ENCODE peak calls at places on chromosome 14, in four cellular contexts. J is A549, G is HepG2, O is H1. U is an unnamed sample.

GRCh38 chr14:22791302-22791701 is 23.9 kb downstream of the SLC7A7 start:
- DNase-seq in J (no peak), G (no peak), O (no peak), U (peak)

GRCh38 chr14:94005324-94005723 is 8.2 kb downstream of the CCDC197 start:
- DNase-seq in J (no peak), G (no peak), O (no peak), U (no peak)

GRCh38 chr14:75531660-75532317 is 9.5 kb downstream of the BATF start:
- DNase-seq in J (peak), G (no peak), O (no peak), U (no peak)

GRCh38 chr14:68815288-68816182 is 22.7 kb upstream of the ZFP36L1 start:
- DNase-seq in J (no peak), G (no peak), O (no peak), U (no peak)

GRCh38 chr14:60723218-60724079 is 702 bp downstream of the SIX4 start:
- DNase-seq in J (peak), G (no peak), O (peak), U (peak)

GRCh38 chr14:88562831-88563686 is at the start of gene ZC3H14:
- DNase-seq in J (peak), G (peak), O (peak), U (peak)

GRCh38 chr14:61547186-61548121 is 147.9 kb upstream of the HIF1A start:
- DNase-seq in J (peak), G (no peak), O (no peak), U (peak)

GRCh38 chr14:83632375-83632774 is 1897.6 kb upstream of the FLRT2 start:
- DNase-seq in J (no peak), G (no peak), O (no peak), U (no peak)

GRCh38 chr14:68513838-68514610 is 278.8 kb downstream of the ZFP36L1 start:
- DNase-seq in J (no peak), G (no peak), O (peak), U (no peak)

GRCh38 chr14:96256420-96256819 is 410 bp downstream of the BDKRB1 start:
- DNase-seq in J (no peak), G (no peak), O (no peak), U (peak)

GRCh38 chr14:92203116-92203515 is 81.3 kb downstream of the CPSF2 start:
- DNase-seq in J (no peak), G (no peak), O (no peak), U (no peak)

GRCh38 chr14:77498120-77498979 is at the start of gene ISM2:
- DNase-seq in J (peak), G (peak), O (peak), U (peak)

GRCh38 chr14:50932159-50932558 is 12.1 kb downstream of the PYGL start:
- DNase-seq in J (no peak), G (no peak), O (no peak), U (no peak)

GRCh38 chr14:36254020-36254614 is 66.3 kb downstream of the MBIP start:
- DNase-seq in J (no peak), G (peak), O (peak), U (peak)

GRCh38 chr14:36258241-36258640 is 62.2 kb downstream of the MBIP start:
- DNase-seq in J (no peak), G (no peak), O (no peak), U (no peak)

GRCh38 chr14:36260970-36261640 is 59.3 kb downstream of the MBIP start:
- DNase-seq in J (no peak), G (no peak), O (no peak), U (no peak)

GRCh38 chr14:36256131-36256801 is 64.2 kb downstream of the MBIP start:
- DNase-seq in J (no peak), G (no peak), O (no peak), U (no peak)
- TF ChIP-seq RFX5 in J (no peak), G (no peak), O (no peak), U (no peak)

GRCh38 chr14:101120636-101121398 is 217.3 kb upstream of the RTL1 start:
- DNase-seq in J (no peak), G (no peak), O (peak), U (no peak)
- TF ChIP-seq RFX5 in J (no peak), G (no peak), O (no peak), U (no peak)

DNA sequence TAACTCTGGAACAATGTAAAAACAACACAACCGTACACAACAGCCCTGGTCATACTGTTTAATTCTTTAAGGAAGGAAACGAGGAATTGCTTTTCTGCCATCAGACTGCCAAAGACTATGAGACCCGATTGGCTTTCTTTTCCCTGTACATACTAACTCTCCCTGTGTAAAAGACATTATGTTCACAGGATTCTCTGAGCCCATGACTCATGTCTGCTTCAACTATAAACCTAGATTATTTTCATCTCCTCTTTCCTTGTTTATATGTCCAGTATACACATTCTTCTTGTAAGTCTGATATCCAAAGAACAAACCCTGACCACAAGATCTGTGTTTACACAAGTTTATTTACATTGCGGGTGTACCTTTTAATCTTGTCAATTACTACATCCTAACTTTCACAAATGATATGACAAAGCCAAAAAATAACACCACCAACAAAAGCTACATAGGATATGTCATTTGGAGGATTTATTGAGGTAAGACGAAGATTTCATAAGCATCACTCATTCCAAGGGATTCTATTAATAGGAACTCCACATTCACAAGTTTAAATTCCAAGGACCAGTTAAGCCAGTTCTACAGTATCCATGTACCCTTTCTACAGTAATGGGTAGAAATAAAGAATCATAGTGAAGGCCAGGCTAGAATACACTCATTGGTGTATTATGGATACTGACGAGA is 67.3 kb downstream of the STXBP6 start:
- DNase-seq in J (peak), G (peak), O (no peak), U (peak)
- TF ChIP-seq RFX5 in J (no peak), G (no peak), O (no peak), U (no peak)

GRCh38 chr14:105450864-105451720 is 23.5 kb upstream of the CRIP2 start:
- DNase-seq in J (peak), G (no peak), O (no peak), U (no peak)
- TF ChIP-seq RFX5 in J (no peak), G (no peak), O (no peak), U (no peak)

GRCh38 chr14:31084385-31084784 is 58.2 kb upstream of the STRN3 start:
- DNase-seq in J (no peak), G (peak), O (no peak), U (no peak)
- TF ChIP-seq RFX5 in J (no peak), G (no peak), O (no peak), U (no peak)

DNA sequence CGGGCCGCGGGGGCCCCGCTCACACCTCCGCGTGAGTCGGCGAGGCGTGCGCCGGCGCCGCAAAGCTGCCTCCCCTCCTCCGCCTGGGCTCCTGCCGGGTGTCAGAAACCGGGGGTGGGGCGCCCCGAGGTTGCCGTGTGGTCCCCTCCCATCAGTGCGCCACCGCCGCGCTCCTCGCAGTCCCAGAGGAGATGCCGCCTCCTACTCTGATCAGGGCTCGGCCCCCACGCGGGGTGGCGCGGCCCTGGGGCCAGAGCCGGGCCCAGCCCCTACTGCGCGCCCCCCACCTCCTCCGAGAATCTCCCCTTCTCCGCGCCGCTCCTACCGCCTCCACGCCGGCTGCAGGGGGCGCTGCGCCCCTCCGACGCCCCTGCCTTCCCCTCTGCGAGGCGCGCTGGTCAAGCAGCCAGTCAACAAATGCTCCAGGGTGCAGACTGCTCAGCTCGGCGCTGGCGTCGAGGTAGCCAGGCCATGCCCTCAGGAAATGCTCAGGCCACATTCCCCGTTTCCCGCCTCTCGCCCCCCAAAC is 467 bp upstream of the JAG2 start:
- DNase-seq in J (peak), G (no peak), O (peak), U (no peak)
- TF ChIP-seq RFX5 in J (no peak), G (no peak), O (no peak), U (no peak)

DNA sequence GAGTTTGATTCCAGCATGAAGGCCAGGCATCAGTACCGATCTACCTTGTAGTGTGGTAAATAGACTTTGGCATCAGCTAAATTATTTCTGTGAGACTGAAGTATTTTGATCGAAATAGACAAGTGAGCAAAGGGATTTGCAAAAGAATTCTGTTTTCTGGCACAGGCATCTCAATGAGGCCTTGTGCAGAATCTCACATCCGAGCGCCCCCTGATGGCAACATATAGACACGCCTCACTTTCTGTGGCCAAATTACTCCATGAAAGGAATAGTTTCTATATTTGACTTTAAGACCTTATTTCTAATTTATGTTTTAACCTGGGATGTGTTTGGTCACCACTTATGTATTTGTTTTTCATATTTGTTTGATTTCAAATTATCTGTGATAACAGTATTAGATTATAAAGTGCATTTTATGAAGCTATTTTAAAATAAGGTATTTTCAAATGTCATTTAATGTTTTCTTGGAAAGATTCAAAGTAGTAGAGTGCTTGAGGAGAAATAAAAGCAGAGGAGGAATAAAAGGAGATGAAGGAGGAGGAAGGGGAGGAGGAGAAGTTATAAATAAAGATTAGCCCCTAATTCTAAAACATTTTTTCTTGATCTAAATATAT is 731.9 kb downstream of the NRXN3 start:
- DNase-seq in J (peak), G (peak), O (peak), U (peak)
- TF ChIP-seq RFX5 in J (no peak), G (no peak), O (no peak), U (no peak)

GRCh38 chr14:105173901-105174894 is 5.6 kb upstream of the JAG2 start:
- DNase-seq in J (no peak), G (no peak), O (no peak), U (no peak)
- TF ChIP-seq RFX5 in J (no peak), G (no peak), O (no peak), U (no peak)

U was measured in IMR-90.